ENCODE peak calls at places on chromosome 11, in nine cellular contexts. U is GM12878, P is endothelial cell of umbilical vein, L is transverse colon, Z is sigmoid colon, T is ovary, I is esophagus muscularis mucosa, C is stomach, B is HCT116. J is an unnamed sample. For H3K27me3, the result is how much of the 10 kb centered on the place peaks cover.

GRCh38 chr11:130670200-130670599 is 221.8 kb downstream of the ADAMTS15 start:
- DNase-seq in U (no peak), P (no peak), L (no peak), Z (no peak), T (no peak), I (no peak), C (no peak), B (no peak), J (no peak)

GRCh38 chr11:76599041-76600013 is 71.2 kb downstream of the LRRC32 start:
- DNase-seq in U (no peak), P (no peak), L (no peak), Z (no peak), T (no peak), I (peak), C (no peak), B (no peak), J (no peak)

GRCh38 chr11:117928818-117929567 is at the start of gene TMPRSS13:
- DNase-seq in U (no peak), P (no peak), L (peak), Z (peak), T (no peak), I (no peak), C (no peak), B (no peak), J (no peak)

GRCh38 chr11:116864531-116864930 is 27.1 kb upstream of the APOA1 start:
- DNase-seq in U (no peak), P (no peak), L (no peak), Z (no peak), T (no peak), I (no peak), C (no peak), B (no peak), J (no peak)

GRCh38 chr11:5818245-5818865 is 9.6 kb downstream of the OR52N2 start:
- DNase-seq in U (no peak), P (peak), L (no peak), Z (no peak), T (no peak), I (no peak), C (no peak), B (no peak), J (no peak)

GRCh38 chr11:127017482-127017881 is 16.9 kb upstream of the KIRREL3 start:
- DNase-seq in U (no peak), P (no peak), L (no peak), Z (no peak), T (no peak), I (no peak), C (no peak), B (no peak), J (no peak)

GRCh38 chr11:41784513-41785335 is 325.3 kb upstream of the LRRC4C start:
- DNase-seq in U (no peak), P (no peak), L (peak), Z (no peak), T (no peak), I (no peak), C (no peak), B (no peak), J (no peak)

GRCh38 chr11:19988598-19988997 is 171.7 kb downstream of the DBX1 start:
- DNase-seq in U (no peak), P (no peak), L (peak), Z (peak), T (peak), I (no peak), C (no peak), B (peak), J (no peak)

GRCh38 chr11:126090452-126090851 is 27.8 kb upstream of the CDON start:
- DNase-seq in U (no peak), P (no peak), L (no peak), Z (no peak), T (no peak), I (no peak), C (no peak), B (no peak), J (peak)

GRCh38 chr11:57425565-57426438 is 1.1 kb downstream of the SLC43A3 start:
- DNase-seq in U (no peak), P (peak), L (peak), Z (peak), T (peak), I (peak), C (peak), B (no peak), J (peak)

GRCh38 chr11:127493330-127493729 is 492.8 kb upstream of the KIRREL3 start:
- DNase-seq in U (no peak), P (no peak), L (no peak), Z (no peak), T (no peak), I (peak), C (no peak), B (no peak), J (no peak)

GRCh38 chr11:102430158-102430836 is 22.3 kb downstream of the TMEM123 start:
- DNase-seq in U (peak), P (no peak), L (no peak), Z (no peak), T (no peak), I (no peak), C (no peak), B (no peak), J (no peak)

GRCh38 chr11:118911113-118911879 is 14.4 kb downstream of the BCL9L start:
- DNase-seq in U (no peak), P (no peak), L (peak), Z (peak), T (no peak), I (no peak), C (no peak), B (no peak), J (peak)

GRCh38 chr11:66815646-66816045 is 27.6 kb upstream of the RCE1 start:
- DNase-seq in U (no peak), P (peak), L (no peak), Z (no peak), T (no peak), I (no peak), C (no peak), B (no peak), J (no peak)

GRCh38 chr11:64545605-64546004 is 45.4 kb upstream of the SLC22A12 start:
- DNase-seq in U (no peak), P (peak), L (no peak), Z (no peak), T (no peak), I (no peak), C (no peak), B (peak), J (peak)

GRCh38 chr11:66340596-66341501 is 4.1 kb downstream of the BRMS1 start:
- DNase-seq in U (no peak), P (no peak), L (no peak), Z (peak), T (peak), I (no peak), C (no peak), B (no peak), J (peak)

GRCh38 chr11:28759311-28759710 is 651.1 kb downstream of the METTL15 start:
- DNase-seq in U (no peak), P (peak), L (no peak), Z (no peak), T (no peak), I (no peak), C (peak), B (peak), J (no peak)

GRCh38 chr11:112780351-112781043 is 180.7 kb upstream of the NCAM1 start:
- DNase-seq in U (no peak), P (no peak), L (no peak), Z (peak), T (no peak), I (no peak), C (no peak), B (no peak), J (no peak)

GRCh38 chr11:32454993-32455392 is 19.7 kb upstream of the WT1 start:
- DNase-seq in U (no peak), P (no peak), L (no peak), Z (no peak), T (no peak), I (no peak), C (peak), B (no peak), J (no peak)

GRCh38 chr11:66933508-66933907 is 24.7 kb downstream of the PC start:
- DNase-seq in U (no peak), P (no peak), L (no peak), Z (no peak), T (no peak), I (no peak), C (no peak), B (no peak), J (no peak)

GRCh38 chr11:102312656-102313055 is 4.6 kb upstream of the BIRC3 start:
- DNase-seq in U (no peak), P (peak), L (no peak), Z (no peak), T (no peak), I (no peak), C (no peak), B (no peak), J (no peak)

GRCh38 chr11:12073436-12073835 is 37.0 kb upstream of the MICAL2 start:
- DNase-seq in U (no peak), P (no peak), L (no peak), Z (peak), T (no peak), I (no peak), C (no peak), B (no peak), J (no peak)

GRCh38 chr11:33912405-33913361 is 20.8 kb upstream of the LMO2 start:
- DNase-seq in U (peak), P (no peak), L (no peak), Z (no peak), T (no peak), I (no peak), C (no peak), B (peak), J (peak)

GRCh38 chr11:58451585-58451984 is 9.5 kb upstream of the OR5B12 start:
- DNase-seq in U (no peak), P (no peak), L (no peak), Z (no peak), T (no peak), I (no peak), C (no peak), B (no peak), J (no peak)

DNA sequence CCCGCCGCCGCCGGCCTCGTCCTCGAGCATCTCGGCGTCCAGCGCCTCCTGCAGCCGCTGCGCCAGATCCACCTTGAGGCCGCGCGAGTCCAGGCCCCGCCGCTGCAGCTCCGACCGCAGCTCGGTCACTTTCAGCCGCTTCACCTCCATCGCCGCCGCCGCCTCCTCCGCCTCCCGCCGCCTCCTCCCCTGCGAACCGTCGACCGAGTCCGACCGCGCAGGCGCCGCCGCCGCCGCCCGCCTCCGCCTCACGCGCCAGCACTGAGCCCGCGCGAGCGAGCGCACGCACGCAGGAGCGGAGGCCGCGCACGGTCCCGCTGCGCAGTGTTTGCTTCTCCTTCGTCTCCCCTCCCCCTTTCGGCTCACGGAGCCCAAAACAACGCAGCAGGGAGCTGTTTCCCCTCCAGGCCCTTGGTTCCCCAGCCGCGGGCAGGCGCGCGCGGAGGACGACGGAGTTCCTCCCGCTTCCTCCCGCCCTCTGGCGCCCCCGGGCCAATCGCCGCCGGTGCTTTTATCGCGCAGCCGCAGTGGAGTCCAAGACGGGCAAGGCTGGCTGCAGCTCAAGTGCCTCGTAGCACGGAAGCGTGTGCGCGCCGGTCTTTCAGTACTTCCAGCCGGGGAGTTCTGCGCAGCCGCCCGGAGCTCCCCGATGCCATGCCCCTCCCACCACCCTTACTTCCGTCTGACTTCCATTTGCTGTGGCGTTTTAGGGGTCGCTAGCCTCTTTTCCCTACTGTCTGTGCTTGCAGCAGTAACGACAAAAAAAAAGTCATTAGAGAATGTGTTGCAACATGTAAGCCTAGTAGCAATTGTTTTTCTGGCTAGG is at the start of gene HNRNPUL2:
- DNase-seq in U (peak), P (peak), L (peak), Z (peak), T (peak), I (peak), C (peak), B (peak), J (peak)
- TF ChIP-seq POLR2A in U (peak), P (peak), L (peak), Z (peak), T (peak), I (peak), C (no peak), B (peak), J (no peak)

GRCh38 chr11:120228794-120229384 is 11.1 kb upstream of the POU2F3 start:
- DNase-seq in U (no peak), P (no peak), L (no peak), Z (no peak), T (no peak), I (no peak), C (no peak), B (no peak), J (no peak)
- TF ChIP-seq CTCF in U (peak), P (peak), L (no peak), Z (no peak), T (no peak), I (peak), C (no peak), B (peak), J (no peak)

DNA sequence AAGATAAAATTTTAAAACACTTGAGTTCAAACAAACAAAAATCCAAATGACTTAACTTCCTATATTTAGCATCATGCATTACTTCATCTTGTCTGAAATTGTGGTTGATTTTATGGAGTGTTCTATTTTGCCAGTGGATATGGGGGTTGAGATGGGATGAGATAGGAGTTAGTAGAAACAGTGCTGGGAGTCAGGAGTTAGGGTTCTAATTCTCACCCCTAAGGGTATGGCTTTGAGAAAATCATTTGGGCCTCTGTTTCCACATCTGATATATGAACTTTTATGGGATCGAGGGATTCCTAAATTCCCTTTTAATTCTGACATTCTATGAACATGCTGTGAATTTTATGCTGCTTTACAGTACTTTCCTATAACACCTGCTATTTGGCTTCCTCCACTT is 5.3 kb upstream of the CALCA start:
- DNase-seq in U (no peak), P (no peak), L (no peak), Z (no peak), T (no peak), I (no peak), C (no peak), B (no peak), J (no peak)
- H3K27me3 ChIP-seq in U (under half), P (under half), L (half or more), Z (under half), T (under half), I (under half), C (under half), B (under half), J (under half)

GRCh38 chr11:47394322-47395224 is 13.8 kb upstream of the SLC39A13 start:
- DNase-seq in U (no peak), P (peak), L (peak), Z (peak), T (no peak), I (no peak), C (peak), B (no peak), J (peak)
- TF ChIP-seq POLR2A in U (peak), P (peak), L (peak), Z (peak), T (no peak), I (no peak), C (no peak), B (no peak), J (peak)

GRCh38 chr11:124123587-124123986 is 8.3 kb downstream of the VWA5A start:
- DNase-seq in U (no peak), P (no peak), L (no peak), Z (no peak), T (no peak), I (no peak), C (no peak), B (no peak), J (no peak)
- TF ChIP-seq CTCF in U (no peak), P (no peak), L (no peak), Z (no peak), T (no peak), I (no peak), C (no peak), B (no peak), J (no peak)